ENCODE peak calls at places on chromosomes 1 and 21, in five cellular contexts. O, B, X, U and N are unnamed samples.

GRCh38 chr21:31798842-31799691 is 67.1 kb upstream of the SCAF4 start:
- DNase-seq in X (no peak), U (no peak), O (no peak), B (no peak), N (no peak)

GRCh38 chr1:205519541-205520131 is 15.2 kb downstream of the CDK18 start:
- DNase-seq in U (no peak), X (no peak), B (no peak), O (peak; percentile 35), N (no peak)

GRCh38 chr1:83058327-83058726 is 940.6 kb downstream of the TTLL7 start:
- DNase-seq in U (no peak), O (no peak), B (no peak), X (no peak), N (no peak)

GRCh38 chr1:177256153-177256814 is 85.5 kb downstream of the BRINP2 start:
- DNase-seq in B (peak; percentile 36), X (peak; percentile 94), U (peak; percentile 75), O (peak; percentile 33), N (peak; percentile 79)

GRCh38 chr21:25887166-25887565 is 152.4 kb downstream of the GABPA start:
- DNase-seq in U (no peak), B (no peak), O (no peak), X (no peak), N (no peak)

GRCh38 chr1:245375789-245376188 is 221.0 kb downstream of the KIF26B start:
- DNase-seq in U (no peak), X (peak; percentile 26), B (no peak), O (no peak), N (no peak)

GRCh38 chr1:246338546-246338945 is 168.5 kb downstream of the SMYD3 start:
- DNase-seq in O (no peak), B (no peak), U (no peak), X (no peak), N (no peak)

GRCh38 chr1:21577933-21578332 is 68.7 kb downstream of the ALPL start:
- DNase-seq in O (no peak), X (no peak), U (no peak), B (no peak), N (no peak)

GRCh38 chr1:8825985-8826481 is 8.6 kb upstream of the RERE start:
- DNase-seq in U (no peak), O (no peak), X (peak; percentile 78), B (no peak), N (peak; percentile 62)

GRCh38 chr1:222331340-222331739 is 216.6 kb downstream of the HHIPL2 start:
- DNase-seq in B (no peak), O (no peak), X (peak; percentile 72), U (no peak), N (peak; percentile 89)

GRCh38 chr1:27403931-27404330 is 11.5 kb downstream of the GPR3 start:
- DNase-seq in U (no peak), B (no peak), X (no peak), O (no peak), N (no peak)

GRCh38 chr1:27403065-27403726 is 10.8 kb downstream of the GPR3 start:
- DNase-seq in X (peak; percentile 69), U (no peak), O (peak; percentile 78), B (peak; percentile 52), N (peak; percentile 82)

GRCh38 chr1:27402349-27402754 is 9.9 kb downstream of the GPR3 start:
- DNase-seq in U (peak; percentile 64), X (peak; percentile 70), B (no peak), O (peak; percentile 75), N (peak; percentile 73)

GRCh38 chr1:27406354-27406665 is 13.9 kb downstream of the GPR3 start:
- DNase-seq in O (no peak), B (no peak), X (no peak), U (no peak), N (no peak)

GRCh38 chr1:27405074-27405473 is 12.7 kb downstream of the GPR3 start:
- DNase-seq in O (no peak), B (no peak), U (no peak), X (peak; percentile 88), N (peak; percentile 73)
- TF ChIP-seq CTCF in O (no peak), B (no peak), U (no peak), X (peak; percentile 12), N (no peak)

GRCh38 chr1:227955808-227956207 is 8.1 kb upstream of the WNT9A start:
- DNase-seq in U (no peak), O (no peak), B (no peak), X (no peak), N (no peak)

GRCh38 chr1:227952374-227953021 is 4.8 kb upstream of the WNT9A start:
- DNase-seq in B (no peak), O (no peak), X (no peak), U (no peak), N (no peak)

GRCh38 chr1:227953022-227953412 is 5.3 kb upstream of the WNT9A start:
- DNase-seq in O (no peak), X (no peak), B (no peak), U (no peak), N (no peak)

GRCh38 chr1:227951624-227952373 is 4.1 kb upstream of the WNT9A start:
- DNase-seq in O (no peak), U (no peak), B (no peak), X (no peak), N (no peak)

GRCh38 chr1:227954163-227954850 is 6.6 kb upstream of the WNT9A start:
- DNase-seq in U (no peak), O (no peak), B (no peak), X (no peak), N (no peak)
- TF ChIP-seq CTCF in U (no peak), O (peak; percentile 2), B (no peak), X (no peak), N (no peak)

GRCh38 chr1:41661428-41662060 is 177.1 kb upstream of the EDN2 start:
- DNase-seq in U (no peak), X (no peak), B (peak; percentile 39), O (no peak), N (no peak)
- TF ChIP-seq CTCF in U (no peak), X (no peak), B (no peak), O (no peak), N (no peak)

GRCh38 chr1:30137001-30137400 is 586.4 kb downstream of the MATN1 start:
- DNase-seq in B (no peak), U (no peak), O (no peak), X (no peak), N (no peak)
- TF ChIP-seq CTCF in B (no peak), U (no peak), O (no peak), X (no peak), N (no peak)

GRCh38 chr1:197559244-197559643 is 216.0 kb downstream of the DENND1B start:
- DNase-seq in U (no peak), B (no peak), O (no peak), X (no peak), N (no peak)

GRCh38 chr1:197557302-197557701 is 218.0 kb downstream of the DENND1B start:
- DNase-seq in U (no peak), B (no peak), O (no peak), X (no peak), N (peak; percentile 66)

GRCh38 chr1:197553281-197553680 is 222.0 kb downstream of the DENND1B start:
- DNase-seq in U (no peak), O (no peak), X (no peak), B (no peak), N (no peak)
- TF ChIP-seq CTCF in U (no peak), O (no peak), X (no peak), B (no peak), N (no peak)

GRCh38 chr1:203546274-203546673 is 52.3 kb downstream of the OPTC start:
- DNase-seq in X (no peak), U (no peak), B (no peak), O (no peak), N (no peak)
- TF ChIP-seq CTCF in X (no peak), U (no peak), B (no peak), O (no peak), N (no peak)